ENCODE peak calls at places on chromosomes 16 and 17, in nine cellular contexts. B is GM23338; L is RWPE1; A is esophagus squamous epithelium; W is fibroblast of lung; Q is activated naive CD4-positive, alpha-beta T cell treated with anti-CD3 and anti-CD28 coated beads for 36 hours; N is T-helper 2 cell; O is globus pallidus; R is vagina. H is an unnamed sample.

GRCh38 chr17:81996757-81997441 is 19.5 kb downstream of the ASPSCR1 start:
- DNase-seq in B (no peak), L (no peak), A (no peak), W (no peak), Q (no peak), N (no peak), O (no peak), R (no peak), H (no peak)

GRCh38 chr17:9037741-9038140 is 16.4 kb downstream of the NTN1 start:
- DNase-seq in B (no peak), L (no peak), A (no peak), W (no peak), Q (no peak), N (no peak), O (no peak), R (peak), H (no peak)

GRCh38 chr17:37713624-37714023 is 31.2 kb downstream of the HNF1B start:
- DNase-seq in B (no peak), L (no peak), A (no peak), W (no peak), Q (no peak), N (no peak), O (no peak), R (no peak), H (no peak)

GRCh38 chr16:7268182-7268581 is 64.5 kb upstream of the RBFOX1 start:
- DNase-seq in B (peak), L (no peak), A (no peak), W (no peak), Q (peak), N (no peak), O (peak), R (no peak), H (no peak)

GRCh38 chr17:66707051-66707450 is 127.9 kb upstream of the CACNG5 start:
- DNase-seq in B (no peak), L (no peak), A (no peak), W (no peak), Q (no peak), N (no peak), O (no peak), R (peak), H (no peak)

GRCh38 chr17:74085434-74085833 is 118.0 kb upstream of the RPL38 start:
- DNase-seq in B (peak), L (no peak), A (no peak), W (no peak), Q (peak), N (no peak), O (no peak), R (no peak), H (no peak)

GRCh38 chr16:72937360-72937759 is 110.6 kb downstream of the ZFHX3 start:
- DNase-seq in B (no peak), L (no peak), A (no peak), W (no peak), Q (no peak), N (no peak), O (no peak), R (no peak), H (no peak)

GRCh38 chr17:44033841-44034408 is 19.2 kb upstream of the TMEM101 start:
- DNase-seq in B (no peak), L (no peak), A (no peak), W (no peak), Q (no peak), N (no peak), O (no peak), R (no peak), H (no peak)

GRCh38 chr17:7336240-7337175 is at the start of gene ACAP1:
- DNase-seq in B (peak), L (no peak), A (no peak), W (no peak), Q (peak), N (peak), O (no peak), R (no peak), H (peak)

GRCh38 chr17:45675892-45676291 is 108.2 kb upstream of the CRHR1 start:
- DNase-seq in B (no peak), L (no peak), A (no peak), W (no peak), Q (no peak), N (no peak), O (no peak), R (no peak), H (no peak)

GRCh38 chr17:72100445-72100844 is 20.4 kb upstream of the SOX9 start:
- DNase-seq in B (no peak), L (no peak), A (no peak), W (no peak), Q (no peak), N (no peak), O (no peak), R (no peak), H (no peak)

GRCh38 chr17:40884708-40885512 is at the start of gene KRT20:
- DNase-seq in B (peak), L (peak), A (no peak), W (no peak), Q (no peak), N (no peak), O (no peak), R (no peak), H (no peak)

GRCh38 chr17:46770818-46771600 is 47.5 kb downstream of the WNT3 start:
- DNase-seq in B (peak), L (peak), A (no peak), W (peak), Q (peak), N (no peak), O (no peak), R (no peak), H (no peak)

GRCh38 chr17:61508912-61509311 is 56.7 kb downstream of the TBX4 start:
- DNase-seq in B (no peak), L (no peak), A (no peak), W (no peak), Q (no peak), N (no peak), O (no peak), R (no peak), H (no peak)

GRCh38 chr17:46264456-46265198 is 30.3 kb upstream of the LRRC37A start:
- DNase-seq in B (peak), L (peak), A (no peak), W (peak), Q (peak), N (peak), O (no peak), R (no peak), H (no peak)

GRCh38 chr16:69554495-69554894 is 11.3 kb upstream of the NFAT5 start:
- DNase-seq in B (no peak), L (no peak), A (no peak), W (no peak), Q (peak), N (no peak), O (no peak), R (no peak), H (no peak)

GRCh38 chr17:20191066-20191465 is 181.9 kb downstream of the SPECC1 start:
- DNase-seq in B (no peak), L (peak), A (no peak), W (peak), Q (no peak), N (no peak), O (no peak), R (no peak), H (no peak)